ENCODE peak calls at places on chromosomes 7 and 10, in nine cellular contexts. Z is adrenal gland, H is endothelial cell, R is IMR-90, O is omental fat pad, D is mucosa of descending colon, A is chondrocyte, J is nephron progenitor cell, I is progenitor cell of endocrine pancreas. M is an unnamed sample.

GRCh38 chr7:108049962-108050361 is 47.0 kb upstream of the LAMB1 start:
- DNase-seq in R (no peak), J (no peak), O (no peak), Z (no peak), I (no peak), H (no peak), D (no peak), A (no peak), M (no peak)

GRCh38 chr7:51160990-51161615 is 155.5 kb downstream of the COBL start:
- DNase-seq in O (no peak), Z (peak; percentile 56), D (peak; percentile 64), I (peak; percentile 69), R (peak; percentile 68), A (no peak), H (peak; percentile 76), J (peak; percentile 77), M (peak; percentile 89)

GRCh38 chr10:63376560-63377304 is 89.0 kb downstream of the JMJD1C start:
- DNase-seq in H (no peak), R (peak; percentile 60), O (no peak), I (no peak), J (no peak), A (no peak), D (no peak), Z (no peak), M (no peak)

GRCh38 chr10:97713351-97713827 is at the start of gene MARVELD1:
- DNase-seq in H (peak; percentile 21), J (peak; percentile 78), O (no peak), I (no peak), A (no peak), Z (peak; percentile 47), D (peak; percentile 79), R (peak; percentile 77), M (peak; percentile 88)

GRCh38 chr10:132832186-132832983 is 46.4 kb upstream of the NKX6-2 start:
- DNase-seq in A (no peak), O (no peak), J (no peak), D (no peak), Z (no peak), H (no peak), R (no peak), I (no peak), M (peak; percentile 74)

GRCh38 chr7:103336781-103337180 is 7.8 kb downstream of the DNAJC2 start:
- DNase-seq in Z (no peak), H (no peak), I (no peak), D (no peak), R (no peak), O (no peak), J (no peak), A (no peak), M (no peak)

GRCh38 chr7:81887098-81887497 is 117.3 kb upstream of the HGF start:
- DNase-seq in A (no peak), O (no peak), J (no peak), H (no peak), I (no peak), R (peak; percentile 50), D (no peak), Z (no peak), M (no peak)

GRCh38 chr7:45649560-45650346 is 75.6 kb downstream of the ADCY1 start:
- DNase-seq in I (no peak), D (no peak), A (peak; percentile 75), J (no peak), H (no peak), O (no peak), R (no peak), Z (no peak), M (peak; percentile 82)

GRCh38 chr10:133117688-133118071 is 30.0 kb downstream of the ADGRA1 start:
- DNase-seq in R (no peak), D (no peak), I (no peak), H (no peak), A (no peak), O (no peak), Z (peak; percentile 74), J (no peak), M (no peak)

GRCh38 chr7:121023683-121024507 is 35.4 kb downstream of the CPED1 start:
- DNase-seq in A (no peak), Z (no peak), O (no peak), D (no peak), R (peak; percentile 37), J (no peak), I (no peak), H (no peak), M (no peak)

GRCh38 chr10:91712315-91712714 is 79.4 kb upstream of the PPP1R3C start:
- DNase-seq in H (no peak), J (no peak), Z (no peak), O (no peak), D (no peak), A (no peak), I (no peak), R (no peak), M (no peak)

GRCh38 chr10:120832106-120832505 is 19.1 kb upstream of the WDR11 start:
- DNase-seq in I (no peak), J (no peak), O (no peak), A (no peak), R (no peak), H (no peak), Z (no peak), D (no peak), M (no peak)

GRCh38 chr7:31261373-31261772 is 79.2 kb downstream of the NEUROD6 start:
- DNase-seq in H (no peak), O (no peak), A (no peak), Z (no peak), R (no peak), I (no peak), D (no peak), J (no peak), M (no peak)

GRCh38 chr7:35593896-35594295 is 101.0 kb downstream of the HERPUD2 start:
- DNase-seq in H (peak; percentile 47), R (no peak), J (peak; percentile 23), O (no peak), I (no peak), Z (no peak), D (no peak), A (no peak), M (no peak)

GRCh38 chr10:71492871-71493270 is 96.2 kb downstream of the CDH23 start:
- DNase-seq in O (no peak), J (no peak), Z (no peak), A (no peak), H (no peak), R (no peak), D (no peak), I (no peak), M (no peak)

GRCh38 chr7:39948375-39948774 is 1.7 kb upstream of the CDK13 start:
- DNase-seq in O (no peak), R (no peak), Z (no peak), A (no peak), J (peak; percentile 2), D (peak; percentile 47), H (no peak), I (no peak), M (no peak)

GRCh38 chr10:51073461-51074237 is 638 bp upstream of the PRKG1 start:
- DNase-seq in R (peak; percentile 31), O (no peak), I (peak; percentile 17), Z (peak; percentile 54), A (no peak), D (peak; percentile 52), J (peak; percentile 42), H (peak; percentile 23), M (no peak)

GRCh38 chr7:7449055-7449454 is 86.6 kb downstream of the COL28A1 start:
- DNase-seq in H (no peak), Z (no peak), O (no peak), D (no peak), I (no peak), R (no peak), A (no peak), J (no peak), M (no peak)

GRCh38 chr10:80182986-80183385 is 22.4 kb downstream of the ANXA11 start:
- DNase-seq in D (peak; percentile 16), J (no peak), I (no peak), H (no peak), O (no peak), R (no peak), A (peak; percentile 44), Z (no peak), M (no peak)

DNA sequence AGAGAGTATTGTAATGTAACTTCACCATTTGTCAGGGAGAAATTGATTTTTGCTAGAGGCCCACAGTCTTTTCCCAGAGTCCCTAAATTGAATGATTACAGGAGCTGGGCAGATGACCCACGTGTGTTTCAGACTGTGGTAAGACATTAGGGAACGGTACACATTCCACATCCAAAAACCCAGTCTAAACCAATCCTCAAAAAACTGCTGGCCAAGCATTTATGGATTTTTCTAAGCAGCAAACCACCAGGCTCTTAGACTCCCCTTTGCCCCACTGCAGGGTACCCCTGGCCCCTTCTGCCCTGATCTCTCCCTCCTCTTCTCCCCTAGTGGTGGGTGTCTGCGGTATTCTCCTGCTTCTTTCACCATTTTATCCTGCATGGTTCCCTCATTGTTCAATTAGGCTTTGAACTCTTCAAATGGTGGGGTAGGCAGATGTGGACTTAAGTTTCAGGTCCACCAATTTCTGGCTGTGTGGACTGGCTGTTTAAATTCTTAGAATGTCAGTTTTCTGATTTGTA is 135.5 kb upstream of the SORCS3 start:
- DNase-seq in I (no peak), O (no peak), A (no peak), J (no peak), R (no peak), D (no peak), H (no peak), Z (no peak), M (no peak)
- TF ChIP-seq CTCF in I (no peak), O (no peak), A (no peak), J (no peak), R (no peak), D (no peak), H (no peak), Z (no peak), M (no peak)

GRCh38 chr10:124916585-124917167 is 25.2 kb upstream of the ZRANB1 start:
- DNase-seq in R (peak; percentile 94), Z (peak; percentile 99), H (peak; percentile 99), I (peak; percentile 96), O (peak; percentile 98), D (peak; percentile 99), A (peak; percentile 98), J (peak; percentile 99), M (peak; percentile 99)
- TF ChIP-seq CTCF in R (no peak), Z (no peak), H (no peak), I (no peak), O (no peak), D (no peak), A (no peak), J (no peak), M (no peak)

GRCh38 chr7:17940302-17941170 is at the start of gene SNX13:
- DNase-seq in D (peak; percentile 93), R (peak; percentile 92), O (peak; percentile 77), J (peak; percentile 92), I (peak; percentile 87), H (peak; percentile 92), A (peak; percentile 97), Z (peak; percentile 93), M (peak; percentile 97)
- TF ChIP-seq CTCF in D (peak; percentile 23), R (peak; percentile 37), O (no peak), J (no peak), I (peak; percentile 38), H (no peak), A (peak; percentile 72), Z (no peak), M (peak; percentile 44)

GRCh38 chr10:42864575-42864974 is 82.0 kb downstream of the BMS1 start:
- DNase-seq in I (no peak), O (no peak), D (peak; percentile 40), R (peak; percentile 9), Z (no peak), J (no peak), A (no peak), H (peak; percentile 40), M (peak; percentile 68)
- TF ChIP-seq CTCF in I (peak; percentile 32), O (no peak), D (no peak), R (peak; percentile 40), Z (peak; percentile 14), J (no peak), A (peak; percentile 62), H (no peak), M (peak; percentile 46)

GRCh38 chr7:90211391-90212148 is at the start of gene STEAP2:
- DNase-seq in D (peak; percentile 94), A (peak; percentile 88), O (peak; percentile 42), H (peak; percentile 91), J (peak; percentile 93), R (peak; percentile 85), Z (peak; percentile 92), I (peak; percentile 87), M (peak; percentile 89)
- TF ChIP-seq CTCF in D (peak; percentile 81), A (peak; percentile 76), O (no peak), H (peak; percentile 44), J (peak; percentile 60), R (peak; percentile 61), Z (peak; percentile 59), I (peak; percentile 73), M (peak; percentile 63)

M was measured in osteocyte.